ENCODE peak calls at places on chromosomes 4 and X, in seven cellular contexts. L, N, V, E, Z, W and F are unnamed samples.

GRCh38 chr4:84058201-84058600 is 440.9 kb downstream of the NKX6-1 start:
- DNase-seq in E (no peak), L (no peak), N (no peak), W (no peak), V (no peak), Z (no peak), F (no peak)

GRCh38 chrX:149950681-149951080 is 12.4 kb upstream of the EOLA2 start:
- DNase-seq in Z (no peak), V (no peak), L (no peak), W (no peak), N (peak), E (no peak), F (no peak)

GRCh38 chrX:10174810-10175209 is 18.0 kb downstream of the CLCN4 start:
- DNase-seq in Z (no peak), E (no peak), W (no peak), N (no peak), V (no peak), L (no peak), F (no peak)

GRCh38 chr4:186819357-186820086 is 95.9 kb upstream of the FAT1 start:
- DNase-seq in Z (no peak), W (no peak), L (no peak), E (no peak), V (no peak), N (no peak), F (no peak)

GRCh38 chr4:48109413-48110263 is 24.4 kb downstream of the TXK start:
- DNase-seq in E (no peak), N (no peak), L (no peak), V (no peak), W (peak), Z (no peak), F (no peak)

GRCh38 chr4:113636877-113637276 is 124.7 kb downstream of the CAMK2D start:
- DNase-seq in Z (no peak), W (peak), V (no peak), N (no peak), E (peak), L (no peak), F (no peak)

GRCh38 chrX:115642895-115643530 is 82.0 kb downstream of the PLS3 start:
- DNase-seq in W (peak), L (peak), Z (no peak), N (peak), E (no peak), V (no peak), F (peak)

GRCh38 chr4:184983660-184984356 is 34.5 kb upstream of the HELT start:
- DNase-seq in N (peak), E (peak), Z (peak), W (peak), V (no peak), L (peak), F (peak)

GRCh38 chr4:125389713-125390112 is 75.0 kb downstream of the FAT4 start:
- DNase-seq in V (no peak), Z (no peak), N (no peak), E (no peak), W (no peak), L (no peak), F (no peak)

GRCh38 chrX:103157511-103158316 is 57.2 kb upstream of the BEX4 start:
- DNase-seq in Z (no peak), L (peak), N (peak), V (no peak), E (no peak), W (peak), F (peak)

GRCh38 chr4:28686618-28687017 is 1826.0 kb downstream of the STIM2 start:
- DNase-seq in W (no peak), N (peak), Z (peak), V (no peak), E (peak), L (peak), F (peak)

GRCh38 chr4:16802044-16802443 is 96.4 kb downstream of the LDB2 start:
- DNase-seq in N (no peak), Z (no peak), W (no peak), V (no peak), E (no peak), L (no peak), F (no peak)

GRCh38 chr4:79121223-79121622 is 182.0 kb upstream of the PAQR3 start:
- DNase-seq in V (no peak), L (no peak), E (no peak), W (no peak), Z (no peak), N (no peak), F (no peak)

GRCh38 chr4:120977435-120977997 is 55.0 kb upstream of the PRDM5 start:
- DNase-seq in E (no peak), N (no peak), L (peak), V (no peak), W (peak), Z (no peak), F (no peak)

GRCh38 chrX:115058276-115058675 is 40.9 kb upstream of the IL13RA2 start:
- DNase-seq in W (no peak), E (no peak), N (peak), Z (no peak), V (no peak), L (no peak), F (no peak)

GRCh38 chr4:138275946-138276621 is 33.9 kb upstream of the SLC7A11 start:
- DNase-seq in Z (no peak), L (no peak), E (no peak), W (no peak), V (no peak), N (peak), F (no peak)

GRCh38 chr4:26141916-26142638 is 178.7 kb upstream of the RBPJ start:
- DNase-seq in W (no peak), L (peak), E (no peak), V (no peak), N (no peak), Z (no peak), F (no peak)

GRCh38 chrX:154526901-154527675 is 11.1 kb upstream of the FAM3A start:
- DNase-seq in V (no peak), L (peak), W (peak), N (peak), Z (peak), E (peak), F (peak)

GRCh38 chr4:123672987-123673386 is 276.4 kb downstream of the SPRY1 start:
- DNase-seq in L (no peak), Z (no peak), E (no peak), V (no peak), N (no peak), W (no peak), F (no peak)

GRCh38 chr4:97139796-97140195 is 1003.5 kb downstream of the STPG2 start:
- DNase-seq in Z (no peak), V (no peak), W (no peak), N (no peak), L (peak), E (no peak), F (no peak)

GRCh38 chr4:3721627-3722026 is 44.6 kb upstream of the ADRA2C start:
- DNase-seq in L (no peak), W (no peak), Z (peak), E (no peak), N (peak), V (no peak), F (peak)

GRCh38 chr4:7029921-7030320 is 13.3 kb upstream of the TADA2B start:
- DNase-seq in V (no peak), E (peak), W (no peak), N (no peak), Z (no peak), L (no peak), F (no peak)

GRCh38 chr4:16626945-16627344 is 271.5 kb downstream of the LDB2 start:
- DNase-seq in Z (no peak), N (no peak), V (no peak), W (no peak), E (no peak), L (no peak), F (peak)

GRCh38 chrX:119638725-119639471 is 32.7 kb upstream of the NKRF start:
- DNase-seq in Z (no peak), W (no peak), V (no peak), N (no peak), L (no peak), E (no peak), F (no peak)

GRCh38 chr4:7719354-7720174 is 220.1 kb downstream of the AFAP1 start:
- DNase-seq in V (no peak), N (peak), Z (peak), W (peak), L (peak), E (no peak), F (peak)

GRCh38 chr4:179292443-179292842 is 1850.2 kb upstream of the AGA start:
- DNase-seq in W (no peak), E (no peak), L (no peak), Z (no peak), V (no peak), N (no peak), F (no peak)

GRCh38 chr4:22500831-22501714 is 14.8 kb downstream of the ADGRA3 start:
- DNase-seq in N (no peak), W (no peak), E (no peak), Z (no peak), L (peak), V (peak), F (no peak)

GRCh38 chr4:113474017-113474416 is 287.5 kb downstream of the CAMK2D start:
- DNase-seq in Z (no peak), N (no peak), W (no peak), L (no peak), V (no peak), E (no peak), F (no peak)

GRCh38 chr4:25856756-25857155 is 6.0 kb downstream of the SEL1L3 start:
- DNase-seq in V (no peak), Z (no peak), E (no peak), N (no peak), L (no peak), W (no peak), F (no peak)

GRCh38 chrX:374566-374965 is 12.1 kb downstream of the PPP2R3B start:
- DNase-seq in W (no peak), N (no peak), V (no peak), Z (no peak), L (no peak), E (peak), F (no peak)